ENCODE peak calls at places on chromosomes 3 and 15, in four cellular contexts. H is AG04450; U is cardiac muscle cell; W is CD4-positive, alpha-beta T cell. T is an unnamed sample.

GRCh38 chr3:40877651-40878463 is 321.4 kb upstream of the CTNNB1 start:
- DNase-seq in H (no peak), U (peak; percentile 92), W (no peak), T (no peak)

GRCh38 chr15:42024303-42024702 is 3.5 kb upstream of the PLA2G4E start:
- DNase-seq in H (no peak), U (no peak), W (no peak), T (no peak)

GRCh38 chr15:34654625-34655024 is 71.2 kb upstream of the GOLGA8B start:
- DNase-seq in H (no peak), U (no peak), W (no peak), T (no peak)

GRCh38 chr3:51748327-51748726 is 30.7 kb downstream of the IQCF6 start:
- DNase-seq in H (no peak), U (no peak), W (no peak), T (no peak)

GRCh38 chr15:26771168-26771916 is 1.5 kb downstream of the GABRB3 start:
- DNase-seq in H (no peak), U (peak; percentile 2), W (no peak), T (peak; percentile 79)

GRCh38 chr3:99365979-99366378 is 272.4 kb upstream of the COL8A1 start:
- DNase-seq in H (no peak), U (no peak), W (no peak), T (no peak)

GRCh38 chr3:196273655-196274054 is 13.9 kb downstream of the PCYT1A start:
- DNase-seq in H (no peak), U (no peak), W (no peak), T (no peak)

GRCh38 chr3:197507081-197507480 is 48.7 kb downstream of the BDH1 start:
- DNase-seq in H (no peak), U (no peak), W (no peak), T (no peak)

GRCh38 chr3:124552224-124552623 is 178.0 kb upstream of the UMPS start:
- DNase-seq in H (no peak), U (no peak), W (no peak), T (no peak)

DNA sequence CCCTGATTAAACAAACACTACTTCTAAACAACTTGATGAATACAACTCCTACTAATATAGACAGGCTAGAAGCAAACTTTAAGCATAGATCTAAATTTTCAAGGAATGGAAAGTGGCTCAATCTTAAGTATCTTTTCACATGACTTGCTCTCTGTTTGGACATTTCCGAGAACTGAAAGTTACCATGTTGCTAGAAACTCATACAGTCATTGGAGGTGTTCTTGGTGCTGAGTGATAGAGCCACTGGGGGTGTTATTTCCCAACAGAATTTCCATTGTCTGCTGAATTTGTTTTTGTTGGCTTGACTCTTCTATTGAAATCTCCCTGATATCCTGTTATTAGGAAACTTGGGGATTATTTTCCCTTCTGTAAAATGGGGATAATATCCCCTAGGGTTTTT is 264.5 kb upstream of the RASGRP1 start:
- DNase-seq in H (no peak), U (peak; percentile 49), W (no peak), T (no peak)
- TF ChIP-seq CTCF in H (no peak), U (no peak), W (no peak), T (no peak)

GRCh38 chr3:106114220-106114619 is 245.4 kb upstream of the CBLB start:
- DNase-seq in H (no peak), U (peak; percentile 66), W (no peak), T (no peak)
- TF ChIP-seq CTCF in H (no peak), U (no peak), W (no peak), T (no peak)

DNA sequence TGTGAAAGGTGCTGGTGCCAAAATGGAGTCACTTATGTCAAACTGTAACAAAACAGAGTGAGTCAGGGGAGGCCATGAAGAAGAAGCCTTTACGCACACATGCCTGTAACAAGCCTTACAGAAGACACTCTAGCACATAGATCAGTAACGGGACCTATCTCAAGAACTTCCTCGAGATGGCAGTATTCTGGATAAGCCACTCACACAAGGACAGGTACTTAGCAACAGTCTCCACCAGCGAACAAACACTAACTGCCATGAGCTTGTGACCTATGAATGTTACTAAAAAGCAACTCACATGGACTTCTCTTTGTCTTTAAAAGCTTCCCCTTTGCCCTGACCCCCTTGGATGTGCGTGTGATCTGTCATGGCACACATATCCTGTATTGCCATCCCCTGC is 235.1 kb downstream of the CD47 start:
- DNase-seq in H (no peak), U (peak; percentile 45), W (no peak), T (no peak)
- TF ChIP-seq CTCF in H (peak; percentile 17), U (peak; percentile 34), W (no peak), T (peak; percentile 38)

DNA sequence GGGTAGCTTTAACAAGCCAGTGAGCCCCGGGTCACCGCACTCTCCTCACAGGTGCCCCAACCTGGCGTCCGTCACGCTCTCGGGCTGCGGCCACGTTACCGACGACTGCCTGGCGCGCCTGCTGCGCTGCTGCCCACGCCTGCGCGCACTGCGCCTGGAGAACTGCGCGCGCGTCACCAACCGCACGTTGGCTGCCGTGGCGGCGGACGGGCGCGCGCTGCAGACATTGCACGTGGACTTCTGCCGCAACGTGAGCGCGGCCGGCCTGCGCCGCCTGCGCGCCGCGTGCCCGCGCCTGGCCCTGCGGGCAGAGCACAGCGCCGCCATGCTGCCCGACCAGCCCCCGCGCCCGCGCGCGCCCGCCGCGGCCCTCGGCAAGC is 3.4 kb downstream of the FBXL22 start:
- DNase-seq in H (peak; percentile 78), U (peak; percentile 97), W (peak; percentile 78), T (peak; percentile 70)
- TF ChIP-seq CTCF in H (no peak), U (no peak), W (no peak), T (no peak)

T was measured in progenitor cell of endocrine pancreas.